ENCODE peak calls at places on chromosome 22, in eight cellular contexts. Z is GM03348; X is stimulated activated CD8-positive, alpha-beta memory T cell treated with anti-CD3 and anti-CD28 coated beads, Interleukin-4, amount 100 ng/mL, for 4 hours; U is HTR-8/SVneo; F is NCI-H524; R is activated CD4-positive, alpha-beta T cell treated with anti-CD3 and anti-CD28 coated beads for 1 hour; K is amniotic epithelial cell; P is ACHN. Q is an unnamed sample.

GRCh38 chr22:50701428-50702154 is 29.0 kb downstream of the SHANK3 start:
- DNase-seq in Z (no peak), F (no peak), U (no peak), P (no peak), X (no peak), R (no peak), K (no peak), Q (no peak)

GRCh38 chr22:35592418-35592967 is 24.6 kb downstream of the MB start:
- DNase-seq in P (no peak), R (no peak), K (peak), Z (no peak), U (no peak), X (no peak), F (no peak), Q (no peak)

GRCh38 chr22:30790366-30790765 is 95.7 kb downstream of the OSBP2 start:
- DNase-seq in P (no peak), K (no peak), U (no peak), R (no peak), F (no peak), X (no peak), Z (no peak), Q (no peak)

GRCh38 chr22:44496844-44497217 is 1.2 kb downstream of the RTL6 start:
- DNase-seq in U (no peak), P (no peak), Z (no peak), F (no peak), X (no peak), K (no peak), R (no peak), Q (no peak)

GRCh38 chr22:20430641-20431519 is 6.7 kb downstream of the SCARF2 start:
- DNase-seq in X (no peak), F (no peak), U (no peak), Z (no peak), K (peak), R (peak), P (peak), Q (no peak)

GRCh38 chr22:38218661-38219331 is 17.0 kb downstream of the MAFF start:
- DNase-seq in R (no peak), Z (peak), P (peak), F (no peak), K (peak), X (no peak), U (peak), Q (peak)

GRCh38 chr22:48393041-48393370 is 1434.7 kb downstream of the BRD1 start:
- DNase-seq in U (no peak), X (no peak), Z (no peak), R (no peak), F (no peak), P (no peak), K (no peak), Q (no peak)

GRCh38 chr22:39248254-39248653 is 3.5 kb upstream of the PDGFB start:
- DNase-seq in Z (no peak), R (no peak), X (no peak), F (no peak), P (no peak), K (no peak), U (no peak), Q (no peak)

GRCh38 chr22:37581534-37581933 is 1.6 kb upstream of the LGALS2 start:
- DNase-seq in F (no peak), P (no peak), U (no peak), X (no peak), K (no peak), Z (no peak), R (no peak), Q (no peak)

GRCh38 chr22:43230983-43231723 is 44.2 kb upstream of the TTLL12 start:
- DNase-seq in P (peak), Z (peak), R (peak), F (peak), K (peak), U (peak), X (peak), Q (no peak)

GRCh38 chr22:50314455-50315288 is 7.2 kb upstream of the PLXNB2 start:
- DNase-seq in U (no peak), K (no peak), R (peak), Z (no peak), X (peak), F (no peak), P (no peak), Q (no peak)

GRCh38 chr22:23237201-23237798 is 57.0 kb downstream of the BCR start:
- DNase-seq in P (no peak), F (peak), Z (no peak), K (no peak), X (no peak), U (no peak), R (no peak), Q (no peak)

GRCh38 chr22:47872761-47873535 is 1110.5 kb downstream of the TBC1D22A start:
- DNase-seq in R (no peak), F (no peak), P (no peak), K (no peak), Z (no peak), U (no peak), X (no peak), Q (no peak)

GRCh38 chr22:43666511-43666910 is 145.6 kb downstream of the EFCAB6 start:
- DNase-seq in Z (no peak), R (no peak), K (no peak), F (no peak), P (no peak), U (no peak), X (no peak), Q (no peak)

GRCh38 chr22:24089951-24090350 is 78.8 kb downstream of the CABIN1 start:
- DNase-seq in X (no peak), K (no peak), F (no peak), R (no peak), P (no peak), U (no peak), Z (no peak), Q (no peak)

GRCh38 chr22:24703101-24703500 is 71.4 kb downstream of the PIWIL3 start:
- DNase-seq in K (peak), P (no peak), X (no peak), R (no peak), F (no peak), Z (no peak), U (no peak), Q (no peak)

GRCh38 chr22:21448627-21449416 is 18.4 kb upstream of the TMEM191C start:
- DNase-seq in K (no peak), R (peak), U (no peak), F (no peak), P (no peak), Z (no peak), X (no peak), Q (no peak)

GRCh38 chr22:49906071-49906798 is 12.0 kb downstream of the ALG12 start:
- DNase-seq in F (no peak), U (no peak), P (no peak), K (no peak), R (no peak), Z (no peak), X (no peak), Q (no peak)

GRCh38 chr22:27717094-27717493 is 84.5 kb downstream of the MN1 start:
- DNase-seq in U (no peak), F (no peak), Z (no peak), X (no peak), R (no peak), K (no peak), P (no peak), Q (no peak)

GRCh38 chr22:33030923-33031525 is 27.2 kb downstream of the SYN3 start:
- DNase-seq in K (no peak), R (no peak), U (no peak), P (no peak), X (no peak), F (no peak), Z (no peak), Q (no peak)

GRCh38 chr22:23548501-23549197 is 31.4 kb downstream of the IGLL1 start:
- DNase-seq in P (no peak), U (no peak), R (no peak), X (no peak), K (no peak), F (no peak), Z (no peak), Q (no peak)

GRCh38 chr22:41286639-41287091 is 678 bp upstream of the RANGAP1 start:
- DNase-seq in Z (no peak), P (peak), X (no peak), F (no peak), K (no peak), R (no peak), U (no peak), Q (no peak)

GRCh38 chr22:30205281-30206115 is 41.1 kb downstream of the LIF start:
- DNase-seq in P (peak), R (no peak), K (peak), Z (peak), U (peak), F (no peak), X (no peak), Q (peak)

GRCh38 chr22:31951201-31952093 is 7.1 kb downstream of the YWHAH start:
- DNase-seq in K (no peak), X (no peak), F (no peak), R (no peak), Z (no peak), U (no peak), P (no peak), Q (no peak)